ENCODE peak calls at places on chromosomes 11 and 22, in four cellular contexts. One of them, this sample, is unnamed.
A peak's percentile ranks its signal among the peaks of the same experiment; 100 is the strongest.

GRCh38 chr22:17910561-17911311 is 113.6 kb downstream of the MICAL3 start:
- DNase-seq in ACHN: peak; percentile 76
- DNase-seq in NCI-H1092: no peak
- DNase-seq in stimulated activated CD4-positive, alpha-beta T cell treated with anti-CD3 and anti-CD28 coated beads, Interleukin-15, amount 100 ng/mL, for 24 hours: no peak
- DNase-seq in this sample: no peak

GRCh38 chr22:21917206-21917958 is 35.3 kb downstream of the PPM1F start:
- DNase-seq in stimulated activated CD4-positive, alpha-beta T cell treated with anti-CD3 and anti-CD28 coated beads, Interleukin-15, amount 100 ng/mL, for 24 hours: no peak
- DNase-seq in NCI-H1092: no peak
- DNase-seq in ACHN: no peak
- DNase-seq in this sample: no peak

GRCh38 chr11:1943977-1944376 is 3.2 kb upstream of the MRPL23 start:
- DNase-seq in stimulated activated CD4-positive, alpha-beta T cell treated with anti-CD3 and anti-CD28 coated beads, Interleukin-15, amount 100 ng/mL, for 24 hours: no peak
- DNase-seq in ACHN: no peak
- DNase-seq in NCI-H1092: no peak
- DNase-seq in this sample: no peak

GRCh38 chr22:40609216-40609615 is 27.3 kb downstream of the MRTFA start:
- DNase-seq in stimulated activated CD4-positive, alpha-beta T cell treated with anti-CD3 and anti-CD28 coated beads, Interleukin-15, amount 100 ng/mL, for 24 hours: no peak
- DNase-seq in ACHN: no peak
- DNase-seq in NCI-H1092: no peak
- DNase-seq in this sample: no peak

GRCh38 chr22:40024201-40025061 is 29.7 kb downstream of the FAM83F start:
- DNase-seq in stimulated activated CD4-positive, alpha-beta T cell treated with anti-CD3 and anti-CD28 coated beads, Interleukin-15, amount 100 ng/mL, for 24 hours: peak; percentile 75
- DNase-seq in NCI-H1092: peak; percentile 68
- DNase-seq in ACHN: peak; percentile 62
- DNase-seq in this sample: peak; percentile 71

GRCh38 chr11:116357769-116358544 is 414.8 kb downstream of the BUD13 start:
- DNase-seq in stimulated activated CD4-positive, alpha-beta T cell treated with anti-CD3 and anti-CD28 coated beads, Interleukin-15, amount 100 ng/mL, for 24 hours: peak; percentile 4
- DNase-seq in ACHN: no peak
- DNase-seq in NCI-H1092: no peak
- DNase-seq in this sample: no peak

GRCh38 chr11:122808494-122808893 is 29.8 kb upstream of the CRTAM start:
- DNase-seq in NCI-H1092: no peak
- DNase-seq in ACHN: no peak
- DNase-seq in stimulated activated CD4-positive, alpha-beta T cell treated with anti-CD3 and anti-CD28 coated beads, Interleukin-15, amount 100 ng/mL, for 24 hours: peak; percentile 35
- DNase-seq in this sample: peak; percentile 36

GRCh38 chr22:27996981-27997380 is 77.9 kb upstream of the PITPNB start:
- DNase-seq in NCI-H1092: no peak
- DNase-seq in ACHN: no peak
- DNase-seq in stimulated activated CD4-positive, alpha-beta T cell treated with anti-CD3 and anti-CD28 coated beads, Interleukin-15, amount 100 ng/mL, for 24 hours: no peak
- DNase-seq in this sample: no peak

GRCh38 chr11:47387944-47388696 is 9.8 kb upstream of the SPI1 start:
- DNase-seq in stimulated activated CD4-positive, alpha-beta T cell treated with anti-CD3 and anti-CD28 coated beads, Interleukin-15, amount 100 ng/mL, for 24 hours: no peak
- DNase-seq in ACHN: no peak
- DNase-seq in NCI-H1092: no peak
- DNase-seq in this sample: no peak

GRCh38 chr22:48745842-48746788 is 1081.6 kb downstream of the BRD1 start:
- DNase-seq in stimulated activated CD4-positive, alpha-beta T cell treated with anti-CD3 and anti-CD28 coated beads, Interleukin-15, amount 100 ng/mL, for 24 hours: no peak
- DNase-seq in ACHN: no peak
- DNase-seq in NCI-H1092: no peak
- DNase-seq in this sample: no peak

GRCh38 chr22:37175414-37176144 is 12.5 kb downstream of the C1QTNF6 start:
- DNase-seq in ACHN: no peak
- DNase-seq in stimulated activated CD4-positive, alpha-beta T cell treated with anti-CD3 and anti-CD28 coated beads, Interleukin-15, amount 100 ng/mL, for 24 hours: no peak
- DNase-seq in NCI-H1092: no peak
- DNase-seq in this sample: no peak

GRCh38 chr22:21443735-21444421 is 23.3 kb upstream of the TMEM191C start:
- DNase-seq in stimulated activated CD4-positive, alpha-beta T cell treated with anti-CD3 and anti-CD28 coated beads, Interleukin-15, amount 100 ng/mL, for 24 hours: no peak
- DNase-seq in NCI-H1092: no peak
- DNase-seq in ACHN: no peak
- DNase-seq in this sample: no peak

GRCh38 chr22:41479671-41480396 is 10.9 kb downstream of the ACO2 start:
- DNase-seq in ACHN: no peak
- DNase-seq in stimulated activated CD4-positive, alpha-beta T cell treated with anti-CD3 and anti-CD28 coated beads, Interleukin-15, amount 100 ng/mL, for 24 hours: no peak
- DNase-seq in NCI-H1092: no peak
- DNase-seq in this sample: no peak

GRCh38 chr11:62048101-62048500 is 75.7 kb upstream of the INCENP start:
- DNase-seq in ACHN: no peak
- DNase-seq in stimulated activated CD4-positive, alpha-beta T cell treated with anti-CD3 and anti-CD28 coated beads, Interleukin-15, amount 100 ng/mL, for 24 hours: no peak
- DNase-seq in NCI-H1092: no peak
- DNase-seq in this sample: no peak

GRCh38 chr11:118677977-118678376 is 1.5 kb downstream of the TREH start:
- DNase-seq in stimulated activated CD4-positive, alpha-beta T cell treated with anti-CD3 and anti-CD28 coated beads, Interleukin-15, amount 100 ng/mL, for 24 hours: no peak
- DNase-seq in ACHN: no peak
- DNase-seq in NCI-H1092: no peak
- DNase-seq in this sample: no peak

GRCh38 chr11:790721-791564 is 1.1 kb upstream of the CEND1 start:
- DNase-seq in stimulated activated CD4-positive, alpha-beta T cell treated with anti-CD3 and anti-CD28 coated beads, Interleukin-15, amount 100 ng/mL, for 24 hours: no peak
- DNase-seq in ACHN: no peak
- DNase-seq in NCI-H1092: no peak
- DNase-seq in this sample: no peak

GRCh38 chr11:6992457-6993431 is 27.4 kb downstream of the ZNF214 start:
- DNase-seq in NCI-H1092: no peak
- DNase-seq in stimulated activated CD4-positive, alpha-beta T cell treated with anti-CD3 and anti-CD28 coated beads, Interleukin-15, amount 100 ng/mL, for 24 hours: no peak
- DNase-seq in ACHN: no peak
- DNase-seq in this sample: no peak